ENCODE peak calls at places on chromosomes 16 and 17, in ten cellular contexts. One of them, this sample, is unnamed.

GRCh38 chr17:16450028-16450427 is 34.7 kb downstream of the TRPV2 start:
- DNase-seq in HCT116: no peak
- DNase-seq in breast epithelium: no peak
- DNase-seq in ovary: no peak
- DNase-seq in prostate gland: no peak
- DNase-seq in body of pancreas: no peak
- DNase-seq in uterus: no peak
- DNase-seq in thyroid gland: no peak
- DNase-seq in A549: no peak
- DNase-seq in H54: no peak
- DNase-seq in this sample: no peak

GRCh38 chr17:44901323-44901965 is 2.2 kb upstream of the EFTUD2 start:
- DNase-seq in HCT116: no peak
- DNase-seq in breast epithelium: no peak
- DNase-seq in ovary: no peak
- DNase-seq in prostate gland: no peak
- DNase-seq in body of pancreas: no peak
- DNase-seq in uterus: no peak
- DNase-seq in thyroid gland: no peak
- DNase-seq in A549: peak
- DNase-seq in H54: peak
- DNase-seq in this sample: no peak

GRCh38 chr16:12113581-12114375 is 137.2 kb downstream of the SNX29 start:
- DNase-seq in HCT116: no peak
- DNase-seq in breast epithelium: no peak
- DNase-seq in ovary: peak
- DNase-seq in prostate gland: no peak
- DNase-seq in body of pancreas: no peak
- DNase-seq in uterus: no peak
- DNase-seq in thyroid gland: no peak
- DNase-seq in A549: no peak
- DNase-seq in H54: no peak
- DNase-seq in this sample: no peak

GRCh38 chr16:75065149-75065807 is 51.3 kb downstream of the LDHD start:
- DNase-seq in HCT116: no peak
- DNase-seq in breast epithelium: no peak
- DNase-seq in ovary: no peak
- DNase-seq in prostate gland: peak
- DNase-seq in body of pancreas: no peak
- DNase-seq in uterus: no peak
- DNase-seq in thyroid gland: peak
- DNase-seq in A549: peak
- DNase-seq in H54: no peak
- DNase-seq in this sample: no peak

GRCh38 chr17:37650419-37651003 is 7.3 kb upstream of the DDX52 start:
- DNase-seq in HCT116: peak
- DNase-seq in breast epithelium: no peak
- DNase-seq in ovary: no peak
- DNase-seq in prostate gland: no peak
- DNase-seq in body of pancreas: peak
- DNase-seq in uterus: no peak
- DNase-seq in thyroid gland: peak
- DNase-seq in A549: peak
- DNase-seq in H54: no peak
- DNase-seq in this sample: no peak

GRCh38 chr17:51395621-51396020 is 135.3 kb downstream of the UTP18 start:
- DNase-seq in HCT116: no peak
- DNase-seq in breast epithelium: no peak
- DNase-seq in ovary: no peak
- DNase-seq in prostate gland: no peak
- DNase-seq in body of pancreas: no peak
- DNase-seq in uterus: no peak
- DNase-seq in thyroid gland: no peak
- DNase-seq in A549: no peak
- DNase-seq in H54: no peak
- DNase-seq in this sample: no peak

GRCh38 chr16:12089492-12090161 is 113.1 kb downstream of the SNX29 start:
- DNase-seq in HCT116: peak
- DNase-seq in breast epithelium: no peak
- DNase-seq in ovary: peak
- DNase-seq in prostate gland: no peak
- DNase-seq in body of pancreas: no peak
- DNase-seq in uterus: peak
- DNase-seq in thyroid gland: peak
- DNase-seq in A549: no peak
- DNase-seq in H54: no peak
- DNase-seq in this sample: peak

GRCh38 chr16:324451-325334 is 27.8 kb downstream of the AXIN1 start:
- DNase-seq in HCT116: no peak
- DNase-seq in breast epithelium: no peak
- DNase-seq in ovary: no peak
- DNase-seq in prostate gland: no peak
- DNase-seq in body of pancreas: no peak
- DNase-seq in uterus: no peak
- DNase-seq in thyroid gland: peak
- DNase-seq in A549: no peak
- DNase-seq in H54: no peak
- DNase-seq in this sample: peak

GRCh38 chr16:1175566-1176279 is 22.8 kb downstream of the CACNA1H start:
- DNase-seq in HCT116: no peak
- DNase-seq in breast epithelium: no peak
- DNase-seq in ovary: no peak
- DNase-seq in prostate gland: no peak
- DNase-seq in body of pancreas: no peak
- DNase-seq in uterus: no peak
- DNase-seq in thyroid gland: no peak
- DNase-seq in A549: no peak
- DNase-seq in H54: no peak
- DNase-seq in this sample: no peak

GRCh38 chr16:24988593-24989338 is 26.4 kb downstream of the ARHGAP17 start:
- DNase-seq in HCT116: peak
- DNase-seq in breast epithelium: no peak
- DNase-seq in ovary: no peak
- DNase-seq in prostate gland: peak
- DNase-seq in body of pancreas: peak
- DNase-seq in uterus: peak
- DNase-seq in thyroid gland: peak
- DNase-seq in A549: peak
- DNase-seq in H54: no peak
- DNase-seq in this sample: no peak

GRCh38 chr16:89160977-89161701 is 10.4 kb upstream of the CDH15 start:
- DNase-seq in HCT116: no peak
- DNase-seq in breast epithelium: no peak
- DNase-seq in ovary: no peak
- DNase-seq in prostate gland: no peak
- DNase-seq in body of pancreas: no peak
- DNase-seq in uterus: no peak
- DNase-seq in thyroid gland: no peak
- DNase-seq in A549: no peak
- DNase-seq in H54: no peak
- DNase-seq in this sample: no peak

GRCh38 chr17:83145358-83145738 is 65.9 kb downstream of the METRNL start:
- DNase-seq in HCT116: no peak
- DNase-seq in breast epithelium: peak
- DNase-seq in ovary: no peak
- DNase-seq in prostate gland: no peak
- DNase-seq in body of pancreas: no peak
- DNase-seq in uterus: no peak
- DNase-seq in thyroid gland: no peak
- DNase-seq in A549: no peak
- DNase-seq in H54: no peak
- DNase-seq in this sample: no peak

GRCh38 chr16:32116080-32116479 is 137.0 kb upstream of the TP53TG3D start:
- DNase-seq in HCT116: no peak
- DNase-seq in breast epithelium: no peak
- DNase-seq in ovary: no peak
- DNase-seq in prostate gland: no peak
- DNase-seq in body of pancreas: peak
- DNase-seq in uterus: no peak
- DNase-seq in thyroid gland: no peak
- DNase-seq in A549: no peak
- DNase-seq in H54: no peak
- DNase-seq in this sample: no peak

GRCh38 chr16:49395021-49395420 is 21.4 kb downstream of the C16orf78 start:
- DNase-seq in HCT116: no peak
- DNase-seq in breast epithelium: no peak
- DNase-seq in ovary: no peak
- DNase-seq in prostate gland: no peak
- DNase-seq in body of pancreas: no peak
- DNase-seq in uterus: no peak
- DNase-seq in thyroid gland: no peak
- DNase-seq in A549: no peak
- DNase-seq in H54: no peak
- DNase-seq in this sample: no peak

GRCh38 chr16:67993207-67994036 is 5.9 kb downstream of the DPEP2 start:
- DNase-seq in HCT116: peak
- DNase-seq in breast epithelium: peak
- DNase-seq in ovary: peak
- DNase-seq in prostate gland: peak
- DNase-seq in body of pancreas: peak
- DNase-seq in uterus: peak
- DNase-seq in thyroid gland: peak
- DNase-seq in A549: peak
- DNase-seq in H54: peak
- DNase-seq in this sample: peak
- TF ChIP-seq POLR2A in HCT116: no peak
- TF ChIP-seq POLR2A in breast epithelium: no peak
- TF ChIP-seq POLR2A in ovary: no peak
- TF ChIP-seq POLR2A in prostate gland: no peak
- TF ChIP-seq POLR2A in body of pancreas: no peak
- TF ChIP-seq POLR2A in uterus: peak
- TF ChIP-seq POLR2A in thyroid gland: no peak
- TF ChIP-seq POLR2A in A549: no peak
- TF ChIP-seq POLR2A in H54: no peak
- TF ChIP-seq POLR2A in this sample: no peak

DNA sequence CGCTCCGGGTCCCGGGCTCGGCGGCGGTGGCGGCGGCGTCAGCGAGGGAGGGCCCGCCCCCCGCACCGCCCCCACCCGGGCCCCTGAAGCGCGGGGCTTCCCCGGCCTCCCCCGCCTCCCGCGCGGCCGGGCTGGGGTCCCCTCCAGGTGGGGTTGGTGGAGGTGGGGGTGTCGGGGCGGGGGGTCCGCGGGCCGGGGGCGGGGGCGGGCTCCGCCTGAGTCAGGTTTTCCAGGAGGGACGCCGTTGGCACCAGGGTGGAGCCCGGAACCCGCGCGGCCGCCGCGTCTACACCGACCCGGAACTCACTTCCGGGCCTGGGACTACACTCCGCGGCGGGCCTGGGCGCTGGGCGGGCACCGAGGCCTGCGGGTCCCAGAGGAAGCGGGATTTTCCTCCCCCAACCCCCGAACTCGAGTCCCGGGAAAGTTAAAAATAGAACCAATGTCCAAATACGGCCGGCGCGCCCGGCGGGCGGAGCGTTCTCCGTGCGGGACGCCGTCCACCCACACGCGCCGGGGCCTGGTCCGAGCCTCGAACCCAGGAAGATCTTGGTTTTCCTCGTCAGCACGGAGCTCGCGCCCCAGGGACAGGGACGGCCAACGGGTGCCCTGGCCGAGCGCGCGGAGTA is 6.6 kb downstream of the MYO1C start:
- DNase-seq in HCT116: no peak
- DNase-seq in breast epithelium: peak
- DNase-seq in ovary: peak
- DNase-seq in prostate gland: no peak
- DNase-seq in body of pancreas: peak
- DNase-seq in uterus: peak
- DNase-seq in thyroid gland: peak
- DNase-seq in A549: peak
- DNase-seq in H54: peak
- DNase-seq in this sample: peak
- TF ChIP-seq POLR2A in HCT116: no peak
- TF ChIP-seq POLR2A in breast epithelium: no peak
- TF ChIP-seq POLR2A in ovary: peak
- TF ChIP-seq POLR2A in prostate gland: peak
- TF ChIP-seq POLR2A in body of pancreas: peak
- TF ChIP-seq POLR2A in uterus: peak
- TF ChIP-seq POLR2A in thyroid gland: no peak
- TF ChIP-seq POLR2A in A549: peak
- TF ChIP-seq POLR2A in H54: no peak
- TF ChIP-seq POLR2A in this sample: peak

GRCh38 chr17:9146064-9146463 is 124.8 kb downstream of the NTN1 start:
- DNase-seq in HCT116: no peak
- DNase-seq in breast epithelium: no peak
- DNase-seq in ovary: no peak
- DNase-seq in prostate gland: no peak
- DNase-seq in body of pancreas: no peak
- DNase-seq in uterus: no peak
- DNase-seq in thyroid gland: no peak
- DNase-seq in A549: no peak
- DNase-seq in H54: no peak
- DNase-seq in this sample: no peak
- TF ChIP-seq POLR2A in HCT116: no peak
- TF ChIP-seq POLR2A in breast epithelium: no peak
- TF ChIP-seq POLR2A in ovary: no peak
- TF ChIP-seq POLR2A in prostate gland: no peak
- TF ChIP-seq POLR2A in body of pancreas: no peak
- TF ChIP-seq POLR2A in uterus: no peak
- TF ChIP-seq POLR2A in thyroid gland: no peak
- TF ChIP-seq POLR2A in A549: no peak
- TF ChIP-seq POLR2A in H54: no peak
- TF ChIP-seq POLR2A in this sample: no peak

GRCh38 chr17:42512246-42512645 is 23.8 kb upstream of the NAGLU start:
- DNase-seq in HCT116: no peak
- DNase-seq in breast epithelium: no peak
- DNase-seq in ovary: no peak
- DNase-seq in prostate gland: no peak
- DNase-seq in body of pancreas: no peak
- DNase-seq in uterus: no peak
- DNase-seq in thyroid gland: no peak
- DNase-seq in A549: no peak
- DNase-seq in H54: no peak
- DNase-seq in this sample: no peak
- TF ChIP-seq POLR2A in HCT116: no peak
- TF ChIP-seq POLR2A in breast epithelium: no peak
- TF ChIP-seq POLR2A in ovary: no peak
- TF ChIP-seq POLR2A in prostate gland: no peak
- TF ChIP-seq POLR2A in body of pancreas: no peak
- TF ChIP-seq POLR2A in uterus: no peak
- TF ChIP-seq POLR2A in thyroid gland: no peak
- TF ChIP-seq POLR2A in A549: no peak
- TF ChIP-seq POLR2A in H54: no peak
- TF ChIP-seq POLR2A in this sample: no peak

GRCh38 chr16:28823719-28824547 is 1.1 kb downstream of the ATXN2L start:
- DNase-seq in HCT116: peak
- DNase-seq in breast epithelium: peak
- DNase-seq in ovary: peak
- DNase-seq in prostate gland: peak
- DNase-seq in body of pancreas: peak
- DNase-seq in uterus: peak
- DNase-seq in thyroid gland: peak
- DNase-seq in A549: peak
- DNase-seq in H54: peak
- DNase-seq in this sample: peak
- TF ChIP-seq POLR2A in HCT116: peak
- TF ChIP-seq POLR2A in breast epithelium: peak
- TF ChIP-seq POLR2A in ovary: peak
- TF ChIP-seq POLR2A in prostate gland: peak
- TF ChIP-seq POLR2A in body of pancreas: peak
- TF ChIP-seq POLR2A in uterus: peak
- TF ChIP-seq POLR2A in thyroid gland: no peak
- TF ChIP-seq POLR2A in A549: peak
- TF ChIP-seq POLR2A in H54: peak
- TF ChIP-seq POLR2A in this sample: no peak

This sample was measured in GM12891.